ENCODE peak calls at places on chromosomes 2 and 18, in six cellular contexts. I is EL, F is 8988T, B is foreskin fibroblast, H is H54, R is ACHN. X is an unnamed sample.

GRCh38 chr2:239744706-239745340 is 280.3 kb downstream of the NDUFA10 start:
- DNase-seq in I (no peak), F (no peak), B (no peak), H (no peak), R (no peak), X (no peak)

GRCh38 chr2:205682239-205683021 is at the start of gene NRP2:
- DNase-seq in I (peak), F (peak), B (peak), H (peak), R (peak), X (no peak)

GRCh38 chr2:197628043-197628500 is 47.3 kb downstream of the RFTN2 start:
- DNase-seq in I (peak), F (no peak), B (no peak), H (peak), R (no peak), X (no peak)

GRCh38 chr18:55179460-55180195 is 220.4 kb upstream of the CCDC68 start:
- DNase-seq in I (peak), F (no peak), B (peak), H (no peak), R (no peak), X (no peak)

GRCh38 chr2:68403199-68403644 is 38.1 kb downstream of the PLEK start:
- DNase-seq in I (no peak), F (no peak), B (no peak), H (no peak), R (no peak), X (no peak)

GRCh38 chr18:9287037-9287436 is 47.5 kb upstream of the TWSG1 start:
- DNase-seq in I (no peak), F (no peak), B (no peak), H (no peak), R (no peak), X (no peak)

GRCh38 chr2:236574424-236575145 is 5.0 kb downstream of the ACKR3 start:
- DNase-seq in I (no peak), F (no peak), B (no peak), H (no peak), R (no peak), X (no peak)

GRCh38 chr2:33333433-33333832 is 143.0 kb upstream of the RASGRP3 start:
- DNase-seq in I (no peak), F (no peak), B (no peak), H (no peak), R (no peak), X (no peak)

GRCh38 chr2:188884552-188884951 is 89.6 kb upstream of the COL3A1 start:
- DNase-seq in I (no peak), F (no peak), B (peak), H (no peak), R (no peak), X (no peak)

GRCh38 chr2:138829326-138829725 is 49.1 kb upstream of the NXPH2 start:
- DNase-seq in I (peak), F (no peak), B (peak), H (no peak), R (peak), X (no peak)